ENCODE peak calls at places on chromosomes 7 and 10, in six cellular contexts. M is A673, L is ascending aorta, E is MCF 10A, I is astrocyte of the spinal cord, D is progenitor cell of endocrine pancreas. J is an unnamed sample.

GRCh38 chr10:100744136-100744979 is 1.0 kb upstream of the PAX2 start:
- DNase-seq in M (peak), L (no peak), E (no peak), I (no peak), D (no peak), J (no peak)

GRCh38 chr7:30453859-30454258 is 24.7 kb downstream of the NOD1 start:
- DNase-seq in M (peak), L (no peak), E (no peak), I (no peak), D (no peak), J (no peak)

GRCh38 chr10:31582365-31583052 is 263.5 kb downstream of the ZEB1 start:
- DNase-seq in M (no peak), L (no peak), E (peak), I (peak), D (no peak), J (no peak)

GRCh38 chr7:7323352-7323751 is 141.0 kb downstream of the C1GALT1 start:
- DNase-seq in M (no peak), L (no peak), E (no peak), I (no peak), D (no peak), J (no peak)

GRCh38 chr10:104824378-104825006 is 183.4 kb downstream of the SORCS3 start:
- DNase-seq in M (peak), L (no peak), E (peak), I (peak), D (peak), J (no peak)

GRCh38 chr10:102312683-102313082 is 67.4 kb downstream of the GBF1 start:
- DNase-seq in M (no peak), L (no peak), E (no peak), I (peak), D (no peak), J (no peak)

GRCh38 chr10:15238553-15239335 is 70.3 kb upstream of the NMT2 start:
- DNase-seq in M (no peak), L (no peak), E (no peak), I (peak), D (no peak), J (no peak)

GRCh38 chr7:106855540-106856132 is 9.4 kb upstream of the PIK3CG start:
- DNase-seq in M (no peak), L (no peak), E (no peak), I (no peak), D (no peak), J (no peak)

GRCh38 chr10:77251297-77252013 is 386.2 kb downstream of the KCNMA1 start:
- DNase-seq in M (no peak), L (no peak), E (peak), I (peak), D (no peak), J (no peak)

GRCh38 chr10:127913368-127913759 is 6.5 kb downstream of the PTPRE start:
- DNase-seq in M (no peak), L (no peak), E (no peak), I (no peak), D (no peak), J (no peak)

GRCh38 chr10:101047961-101048892 is 13.6 kb upstream of the KAZALD1 start:
- DNase-seq in M (no peak), L (no peak), E (no peak), I (no peak), D (peak), J (no peak)

GRCh38 chr10:111648046-111648445 is 535.5 kb downstream of the GPAM start:
- DNase-seq in M (no peak), L (no peak), E (peak), I (peak), D (no peak), J (no peak)

GRCh38 chr7:4659551-4660286 is 22.4 kb upstream of the FOXK1 start:
- DNase-seq in M (peak), L (no peak), E (no peak), I (no peak), D (no peak), J (no peak)

GRCh38 chr10:112208981-112209380 is 25.4 kb upstream of the GPAM start:
- DNase-seq in M (no peak), L (no peak), E (no peak), I (no peak), D (no peak), J (no peak)

GRCh38 chr10:111865550-111865949 is 318.0 kb downstream of the GPAM start:
- DNase-seq in M (no peak), L (no peak), E (no peak), I (no peak), D (no peak), J (no peak)

GRCh38 chr10:78763651-78764395 is 304.9 kb upstream of the ZMIZ1 start:
- DNase-seq in M (no peak), L (peak), E (no peak), I (no peak), D (no peak), J (peak)

GRCh38 chr10:23516530-23516929 is 77.7 kb downstream of the OTUD1 start:
- DNase-seq in M (peak), L (no peak), E (peak), I (peak), D (no peak), J (no peak)

GRCh38 chr10:6239213-6239991 is 36.7 kb downstream of the PFKFB3 start:
- DNase-seq in M (peak), L (no peak), E (peak), I (peak), D (no peak), J (no peak)

GRCh38 chr7:120583835-120584586 is 273.9 kb downstream of the TSPAN12 start:
- DNase-seq in M (peak), L (no peak), E (no peak), I (peak), D (no peak), J (no peak)

GRCh38 chr10:33334839-33335549 is 527 bp upstream of the NRP1 start:
- DNase-seq in M (peak), L (peak), E (peak), I (peak), D (peak), J (no peak)
- TF ChIP-seq CTCF in M (peak), L (peak), E (peak), I (peak), D (peak), J (no peak)

GRCh38 chr7:136183981-136184380 is 206.8 kb upstream of the MTPN start:
- DNase-seq in M (peak), L (no peak), E (no peak), I (peak), D (no peak), J (no peak)
- TF ChIP-seq CTCF in M (peak), L (no peak), E (no peak), I (peak), D (peak), J (no peak)

GRCh38 chr10:115173915-115174443 is 80.8 kb downstream of the ATRNL1 start:
- DNase-seq in M (no peak), L (no peak), E (no peak), I (no peak), D (no peak), J (no peak)

GRCh38 chr10:115167716-115168115 is 74.6 kb downstream of the ATRNL1 start:
- DNase-seq in M (no peak), L (no peak), E (peak), I (no peak), D (no peak), J (no peak)

GRCh38 chr10:115171392-115171960 is 78.3 kb downstream of the ATRNL1 start:
- DNase-seq in M (peak), L (no peak), E (no peak), I (peak), D (no peak), J (no peak)
- TF ChIP-seq CTCF in M (peak), L (peak), E (peak), I (peak), D (peak), J (no peak)

GRCh38 chr7:151085691-151086620 is at the start of gene AGAP3:
- DNase-seq in M (peak), L (peak), E (peak), I (peak), D (peak), J (no peak)
- TF ChIP-seq CTCF in M (no peak), L (no peak), E (no peak), I (no peak), D (no peak), J (no peak)

DNA sequence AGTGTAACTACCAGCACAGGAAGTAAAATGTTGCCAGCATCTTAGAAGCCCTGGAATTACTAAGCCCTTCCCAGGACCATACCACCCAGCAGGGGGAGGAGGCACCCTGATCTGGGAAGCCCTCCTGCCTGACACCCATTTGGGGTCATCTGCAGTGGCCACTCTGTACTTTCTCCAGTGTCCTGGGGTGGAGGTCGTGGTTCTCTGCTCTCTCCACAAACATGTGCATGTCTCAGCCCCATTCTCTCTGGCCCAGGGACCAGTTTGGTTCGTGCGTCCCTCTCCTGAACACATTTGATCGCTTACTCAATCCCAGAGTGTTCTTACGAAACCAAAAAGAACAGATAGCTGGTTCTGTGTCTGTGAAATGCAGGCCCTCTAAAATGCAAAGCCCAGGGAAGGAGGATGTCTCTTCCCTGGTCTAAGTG is 9.4 kb upstream of the LRRC27 start:
- DNase-seq in M (peak), L (no peak), E (peak), I (no peak), D (no peak), J (no peak)
- TF ChIP-seq CTCF in M (peak), L (no peak), E (peak), I (peak), D (no peak), J (no peak)

GRCh38 chr10:92839191-92840085 is 8.9 kb upstream of the EXOC6 start:
- DNase-seq in M (peak), L (no peak), E (peak), I (peak), D (no peak), J (no peak)
- TF ChIP-seq CTCF in M (peak), L (no peak), E (no peak), I (peak), D (peak), J (no peak)

J was measured in omental fat pad.